ENCODE peak calls at places on chromosomes 11 and 22, in eight cellular contexts. Q is activated naive CD8-positive, alpha-beta T cell treated with anti-CD3 and anti-CD28 coated beads, Interleukin-2, amount 50 U/mL, for 24 hours; K is LHCN-M2; G is activated naive CD4-positive, alpha-beta T cell treated with anti-CD3 and anti-CD28 coated beads, Interleukin-2, amount 50 U/mL, for 72 hours; A is ovary; X is cardiac muscle cell; N is stimulated activated CD4-positive, alpha-beta T cell treated with anti-CD3 and anti-CD28 coated beads, Interleukin-2, amount 100 ng/mL, for 24 hours; H is neural progenitor cell. J is an unnamed sample.

GRCh38 chr11:116312560-116313340 is 460.0 kb downstream of the BUD13 start:
- DNase-seq in Q (no peak), K (no peak), G (no peak), A (peak), X (no peak), N (no peak), H (peak), J (no peak)

GRCh38 chr11:115581871-115582639 is 77.8 kb upstream of the CADM1 start:
- DNase-seq in Q (no peak), K (no peak), G (no peak), A (no peak), X (peak), N (no peak), H (peak), J (no peak)

GRCh38 chr11:10366568-10367331 is 61.9 kb downstream of the ADM start:
- DNase-seq in Q (peak), K (peak), G (no peak), A (peak), X (peak), N (peak), H (peak), J (peak)

GRCh38 chr11:86246293-86246675 is 1.7 kb downstream of the EED start:
- DNase-seq in Q (no peak), K (no peak), G (no peak), A (no peak), X (no peak), N (no peak), H (no peak), J (no peak)

GRCh38 chr11:109668973-109669634 is 247.1 kb downstream of the C11orf87 start:
- DNase-seq in Q (no peak), K (peak), G (no peak), A (no peak), X (no peak), N (no peak), H (no peak), J (no peak)

GRCh38 chr22:46047226-46047625 is 70.3 kb upstream of the WNT7B start:
- DNase-seq in Q (no peak), K (no peak), G (no peak), A (peak), X (no peak), N (no peak), H (no peak), J (no peak)

GRCh38 chr22:32475428-32476010 is 908 bp downstream of the FBXO7 start:
- DNase-seq in Q (peak), K (no peak), G (no peak), A (peak), X (peak), N (peak), H (peak), J (peak)

GRCh38 chr11:88402784-88403183 is 65.2 kb upstream of the CTSC start:
- DNase-seq in Q (no peak), K (peak), G (no peak), A (no peak), X (no peak), N (no peak), H (no peak), J (peak)

GRCh38 chr22:27650572-27650971 is 151.0 kb downstream of the MN1 start:
- DNase-seq in Q (no peak), K (peak), G (no peak), A (peak), X (no peak), N (no peak), H (no peak), J (no peak)

GRCh38 chr11:26849009-26849408 is 127.1 kb upstream of the SLC5A12 start:
- DNase-seq in Q (no peak), K (no peak), G (no peak), A (no peak), X (no peak), N (no peak), H (no peak), J (no peak)

GRCh38 chr22:31659246-31659645 is 2.8 kb downstream of the PISD start:
- DNase-seq in Q (no peak), K (no peak), G (no peak), A (no peak), X (no peak), N (no peak), H (no peak), J (no peak)

GRCh38 chr11:128586689-128587088 is 669 bp downstream of the ETS1 start:
- DNase-seq in Q (no peak), K (no peak), G (no peak), A (no peak), X (no peak), N (no peak), H (no peak), J (no peak)

GRCh38 chr22:30266445-30267381 is at the start of gene OSM:
- DNase-seq in Q (peak), K (no peak), G (peak), A (no peak), X (no peak), N (peak), H (no peak), J (no peak)

GRCh38 chr22:35266277-35266676 is 9.0 kb downstream of the HMGXB4 start:
- DNase-seq in Q (no peak), K (no peak), G (no peak), A (no peak), X (no peak), N (no peak), H (no peak), J (no peak)

GRCh38 chr11:112902411-112903011 is 58.7 kb upstream of the NCAM1 start:
- DNase-seq in Q (no peak), K (no peak), G (no peak), A (peak), X (no peak), N (no peak), H (no peak), J (no peak)

GRCh38 chr11:129787518-129787917 is 28.1 kb upstream of the TMEM45B start:
- DNase-seq in Q (no peak), K (no peak), G (no peak), A (no peak), X (no peak), N (no peak), H (no peak), J (no peak)

GRCh38 chr11:12827929-12828812 is 153.9 kb downstream of the TEAD1 start:
- DNase-seq in Q (no peak), K (peak), G (no peak), A (peak), X (peak), N (no peak), H (peak), J (peak)

GRCh38 chr11:66641834-66642233 is 3.3 kb downstream of the RBM4 start:
- DNase-seq in Q (no peak), K (no peak), G (no peak), A (no peak), X (no peak), N (no peak), H (no peak), J (no peak)

GRCh38 chr11:7621090-7621489 is 52.2 kb downstream of the CYB5R2 start:
- DNase-seq in Q (no peak), K (no peak), G (no peak), A (no peak), X (no peak), N (no peak), H (no peak), J (no peak)

GRCh38 chr11:30741039-30741550 is 154.9 kb upstream of the MPPED2 start:
- DNase-seq in Q (no peak), K (peak), G (no peak), A (no peak), X (peak), N (no peak), H (no peak), J (peak)

GRCh38 chr11:7905549-7905948 is 25.5 kb downstream of the OR10A6 start:
- DNase-seq in Q (no peak), K (no peak), G (no peak), A (no peak), X (no peak), N (no peak), H (no peak), J (no peak)

GRCh38 chr11:79321282-79321681 is 119.5 kb downstream of the TENM4 start:
- DNase-seq in Q (no peak), K (no peak), G (no peak), A (no peak), X (no peak), N (no peak), H (no peak), J (no peak)

GRCh38 chr22:22884010-22884887 is 3.4 kb upstream of the IGLL5 start:
- DNase-seq in Q (peak), K (peak), G (no peak), A (no peak), X (no peak), N (peak), H (peak), J (peak)

GRCh38 chr11:11895672-11896071 is 53.9 kb downstream of the USP47 start:
- DNase-seq in Q (no peak), K (peak), G (no peak), A (no peak), X (no peak), N (no peak), H (no peak), J (peak)

GRCh38 chr22:46195487-46196165 is 45.3 kb downstream of the PPARA start:
- DNase-seq in Q (no peak), K (no peak), G (no peak), A (no peak), X (no peak), N (no peak), H (no peak), J (no peak)

J was measured in HCEC 1CT.